ENCODE peak calls at places on chromosomes 5 and 9, in four cellular contexts. One of them, this sample, is unnamed. For H3K36me3 and H3K27me3, the result is how much of the 10 kb centered on the place peaks cover.

GRCh38 chr9:94971378-94972131 is 245.1 kb downstream of the AOPEP start:
- DNase-seq in left ventricle myocardium inferior: no peak
- DNase-seq in NT2/D1: no peak
- DNase-seq in endodermal cell: no peak
- DNase-seq in this sample: no peak

GRCh38 chr5:44932922-44933585 is 124.3 kb downstream of the MRPS30 start:
- DNase-seq in endodermal cell: no peak
- DNase-seq in left ventricle myocardium inferior: no peak
- DNase-seq in NT2/D1: no peak
- DNase-seq in this sample: no peak

GRCh38 chr9:137960496-137960895 is 82.9 kb downstream of the CACNA1B start:
- DNase-seq in left ventricle myocardium inferior: no peak
- DNase-seq in NT2/D1: no peak
- DNase-seq in endodermal cell: peak
- DNase-seq in this sample: peak

GRCh38 chr5:41637869-41638268 is 127.5 kb upstream of the PLCXD3 start:
- DNase-seq in endodermal cell: no peak
- DNase-seq in NT2/D1: no peak
- DNase-seq in left ventricle myocardium inferior: no peak
- DNase-seq in this sample: no peak

GRCh38 chr5:62707539-62707938 is 128.9 kb downstream of the LRRC70 start:
- DNase-seq in endodermal cell: no peak
- DNase-seq in NT2/D1: no peak
- DNase-seq in left ventricle myocardium inferior: no peak
- DNase-seq in this sample: no peak

GRCh38 chr5:87541033-87541432 is 128.3 kb upstream of the CCNH start:
- DNase-seq in left ventricle myocardium inferior: peak
- DNase-seq in endodermal cell: peak
- DNase-seq in NT2/D1: peak
- DNase-seq in this sample: peak

GRCh38 chr5:150149618-150150017 is 6.0 kb downstream of the PDGFRB start:
- DNase-seq in endodermal cell: no peak
- DNase-seq in left ventricle myocardium inferior: no peak
- DNase-seq in NT2/D1: no peak
- DNase-seq in this sample: no peak

GRCh38 chr9:96654450-96655197 is 493 bp downstream of the PRXL2C start:
- DNase-seq in endodermal cell: peak
- DNase-seq in NT2/D1: no peak
- DNase-seq in left ventricle myocardium inferior: peak
- DNase-seq in this sample: peak

GRCh38 chr9:117744856-117745389 is 40.7 kb downstream of the TLR4 start:
- DNase-seq in endodermal cell: no peak
- DNase-seq in left ventricle myocardium inferior: peak
- DNase-seq in NT2/D1: no peak
- DNase-seq in this sample: peak

GRCh38 chr5:150075806-150076205 is 10.5 kb downstream of the CSF1R start:
- DNase-seq in endodermal cell: peak
- DNase-seq in NT2/D1: no peak
- DNase-seq in left ventricle myocardium inferior: no peak
- DNase-seq in this sample: peak

GRCh38 chr5:93886917-93887361 is 145.5 kb upstream of the POU5F2 start:
- DNase-seq in NT2/D1: no peak
- DNase-seq in left ventricle myocardium inferior: no peak
- DNase-seq in endodermal cell: no peak
- DNase-seq in this sample: no peak

GRCh38 chr9:136249881-136250559 is 4.4 kb upstream of the QSOX2 start:
- DNase-seq in left ventricle myocardium inferior: no peak
- DNase-seq in NT2/D1: no peak
- DNase-seq in endodermal cell: no peak
- DNase-seq in this sample: no peak

GRCh38 chr5:108560581-108560980 is 178.7 kb upstream of the FBXL17 start:
- DNase-seq in left ventricle myocardium inferior: peak
- DNase-seq in NT2/D1: no peak
- DNase-seq in endodermal cell: no peak
- DNase-seq in this sample: no peak

GRCh38 chr5:79149432-79149831 is 37.8 kb downstream of the BHMT start:
- DNase-seq in endodermal cell: no peak
- DNase-seq in left ventricle myocardium inferior: no peak
- DNase-seq in NT2/D1: no peak
- DNase-seq in this sample: no peak

GRCh38 chr9:100058699-100059579 is 39.9 kb downstream of the ERP44 start:
- DNase-seq in endodermal cell: no peak
- DNase-seq in left ventricle myocardium inferior: no peak
- DNase-seq in NT2/D1: no peak
- DNase-seq in this sample: no peak

GRCh38 chr9:134768332-134769083 is 112.1 kb upstream of the FCN2 start:
- DNase-seq in NT2/D1: no peak
- DNase-seq in endodermal cell: no peak
- DNase-seq in left ventricle myocardium inferior: peak
- DNase-seq in this sample: no peak

GRCh38 chr5:141940695-141941271 is 17.1 kb downstream of the DELE1 start:
- DNase-seq in left ventricle myocardium inferior: no peak
- DNase-seq in endodermal cell: no peak
- DNase-seq in NT2/D1: no peak
- DNase-seq in this sample: peak

GRCh38 chr5:125486634-125487033 is 740.2 kb upstream of the ZNF608 start:
- DNase-seq in NT2/D1: no peak
- DNase-seq in endodermal cell: no peak
- DNase-seq in left ventricle myocardium inferior: no peak
- DNase-seq in this sample: no peak

GRCh38 chr5:56735845-56736641 is 79.3 kb upstream of the MAP3K1 start:
- DNase-seq in NT2/D1: no peak
- DNase-seq in left ventricle myocardium inferior: no peak
- DNase-seq in endodermal cell: no peak
- DNase-seq in this sample: no peak

GRCh38 chr9:137435980-137436760 is 5.0 kb downstream of the ENTPD8 start:
- DNase-seq in endodermal cell: no peak
- DNase-seq in NT2/D1: no peak
- DNase-seq in left ventricle myocardium inferior: peak
- DNase-seq in this sample: peak

GRCh38 chr5:78738693-78739300 is 90.2 kb upstream of the LHFPL2 start:
- DNase-seq in left ventricle myocardium inferior: no peak
- DNase-seq in endodermal cell: no peak
- DNase-seq in NT2/D1: no peak
- DNase-seq in this sample: no peak

GRCh38 chr5:147859962-147860640 is 18.4 kb upstream of the SCGB3A2 start:
- DNase-seq in left ventricle myocardium inferior: no peak
- DNase-seq in NT2/D1: no peak
- DNase-seq in endodermal cell: peak
- DNase-seq in this sample: no peak

GRCh38 chr9:83062653-83063527 is at the start of gene RASEF:
- DNase-seq in NT2/D1: peak
- DNase-seq in left ventricle myocardium inferior: no peak
- DNase-seq in endodermal cell: peak
- DNase-seq in this sample: peak

GRCh38 chr9:133116346-133117231 is 4.5 kb downstream of the RALGDS start:
- DNase-seq in endodermal cell: no peak
- DNase-seq in left ventricle myocardium inferior: peak
- DNase-seq in NT2/D1: no peak
- DNase-seq in this sample: no peak

GRCh38 chr5:126471875-126472537 is 48.8 kb downstream of the GRAMD2B start:
- DNase-seq in endodermal cell: no peak
- DNase-seq in NT2/D1: no peak
- DNase-seq in left ventricle myocardium inferior: no peak
- DNase-seq in this sample: no peak

GRCh38 chr5:83179966-83180365 is 102.6 kb downstream of the XRCC4 start:
- DNase-seq in endodermal cell: no peak
- DNase-seq in NT2/D1: no peak
- DNase-seq in left ventricle myocardium inferior: no peak
- DNase-seq in this sample: no peak
- H3K36me3 ChIP-seq in endodermal cell: under half
- H3K36me3 ChIP-seq in NT2/D1: under half
- H3K36me3 ChIP-seq in left ventricle myocardium inferior: under half
- H3K36me3 ChIP-seq in this sample: under half

GRCh38 chr5:132546108-132546507 is 2.8 kb upstream of the IL5 start:
- DNase-seq in left ventricle myocardium inferior: no peak
- DNase-seq in endodermal cell: no peak
- DNase-seq in NT2/D1: no peak
- DNase-seq in this sample: no peak
- H3K27me3 ChIP-seq in left ventricle myocardium inferior: under half
- H3K27me3 ChIP-seq in endodermal cell: under half
- H3K27me3 ChIP-seq in NT2/D1: under half
- H3K27me3 ChIP-seq in this sample: under half

DNA sequence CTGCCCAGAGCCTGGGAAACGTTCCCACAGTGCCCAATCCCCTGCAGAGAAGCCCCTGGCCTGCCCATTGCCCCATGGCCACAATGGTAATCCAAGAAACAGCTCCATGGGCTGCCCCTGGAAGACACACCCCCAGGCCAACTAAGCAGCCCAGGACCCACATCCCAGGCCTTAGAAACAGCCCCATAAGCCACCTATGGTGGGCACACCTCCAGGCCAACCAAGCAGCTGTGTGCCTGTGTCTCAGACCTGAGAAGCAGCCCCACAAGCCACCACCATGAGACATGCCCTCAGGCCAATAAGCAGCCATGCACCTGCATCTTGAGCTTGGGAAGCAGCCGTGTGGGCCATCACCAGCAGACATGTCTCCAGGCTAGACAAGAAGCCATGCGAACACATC is 52.9 kb upstream of the SSBP2 start:
- DNase-seq in NT2/D1: no peak
- DNase-seq in left ventricle myocardium inferior: no peak
- DNase-seq in endodermal cell: no peak
- DNase-seq in this sample: no peak
- H3K4me3 ChIP-seq in NT2/D1: no peak
- H3K4me3 ChIP-seq in left ventricle myocardium inferior: no peak
- H3K4me3 ChIP-seq in endodermal cell: no peak
- H3K4me3 ChIP-seq in this sample: no peak

DNA sequence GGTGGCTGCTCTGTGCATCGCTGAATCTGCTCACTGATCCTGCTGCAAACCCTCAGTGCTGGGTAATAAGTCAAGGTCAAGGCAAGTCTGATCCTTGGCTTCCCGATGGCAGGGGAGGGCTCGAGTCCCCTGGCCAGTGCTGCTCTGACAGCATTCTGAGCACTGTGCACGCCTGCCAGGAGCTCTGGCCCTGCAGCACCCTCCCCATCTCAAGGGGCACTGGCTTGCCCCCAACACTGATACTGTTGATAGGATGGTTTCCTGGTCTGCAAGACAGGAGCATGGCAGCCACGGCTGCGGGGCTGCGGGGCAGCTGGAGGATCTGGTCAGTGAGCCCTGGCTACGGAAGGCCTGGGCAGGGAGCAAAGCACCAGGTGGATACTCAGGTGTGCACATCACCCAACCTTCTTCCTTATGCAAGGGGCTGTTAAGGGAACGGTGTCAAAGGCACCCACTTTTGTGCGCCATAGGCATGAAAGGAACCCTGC is 71.8 kb downstream of the SECISBP2 start:
- DNase-seq in endodermal cell: no peak
- DNase-seq in left ventricle myocardium inferior: no peak
- DNase-seq in NT2/D1: no peak
- DNase-seq in this sample: no peak
- H3K36me3 ChIP-seq in endodermal cell: under half
- H3K36me3 ChIP-seq in left ventricle myocardium inferior: under half
- H3K36me3 ChIP-seq in NT2/D1: half or more
- H3K36me3 ChIP-seq in this sample: under half

GRCh38 chr9:129273136-129273895 is 95.3 kb upstream of the IER5L start:
- DNase-seq in endodermal cell: peak
- DNase-seq in NT2/D1: no peak
- DNase-seq in left ventricle myocardium inferior: no peak
- DNase-seq in this sample: peak
- H3K27me3 ChIP-seq in endodermal cell: under half
- H3K27me3 ChIP-seq in NT2/D1: under half
- H3K27me3 ChIP-seq in left ventricle myocardium inferior: under half
- H3K27me3 ChIP-seq in this sample: under half

DNA sequence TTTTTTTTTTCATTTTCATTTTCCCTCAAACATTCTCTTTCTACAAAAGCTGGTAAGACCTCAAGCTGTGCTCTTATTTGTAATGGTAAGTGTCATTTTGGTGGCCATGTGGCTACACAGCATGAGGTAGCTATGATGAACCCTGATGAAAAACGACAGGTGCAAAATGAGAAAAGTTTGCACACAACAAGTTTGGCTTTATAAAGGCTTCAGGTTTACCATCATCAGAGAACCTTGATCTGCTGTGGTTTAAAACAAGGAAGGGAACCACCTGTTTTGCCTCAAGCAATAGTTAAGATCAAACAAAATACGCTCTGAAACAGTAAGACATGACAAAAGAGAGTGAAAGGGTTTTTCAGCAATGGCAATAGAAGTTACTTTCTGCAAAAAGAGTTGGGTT is 1124.6 kb upstream of the ACO1 start:
- DNase-seq in NT2/D1: no peak
- DNase-seq in left ventricle myocardium inferior: no peak
- DNase-seq in endodermal cell: no peak
- DNase-seq in this sample: peak
- H3K4me3 ChIP-seq in NT2/D1: no peak
- H3K4me3 ChIP-seq in left ventricle myocardium inferior: no peak
- H3K4me3 ChIP-seq in endodermal cell: no peak
- H3K4me3 ChIP-seq in this sample: no peak

DNA sequence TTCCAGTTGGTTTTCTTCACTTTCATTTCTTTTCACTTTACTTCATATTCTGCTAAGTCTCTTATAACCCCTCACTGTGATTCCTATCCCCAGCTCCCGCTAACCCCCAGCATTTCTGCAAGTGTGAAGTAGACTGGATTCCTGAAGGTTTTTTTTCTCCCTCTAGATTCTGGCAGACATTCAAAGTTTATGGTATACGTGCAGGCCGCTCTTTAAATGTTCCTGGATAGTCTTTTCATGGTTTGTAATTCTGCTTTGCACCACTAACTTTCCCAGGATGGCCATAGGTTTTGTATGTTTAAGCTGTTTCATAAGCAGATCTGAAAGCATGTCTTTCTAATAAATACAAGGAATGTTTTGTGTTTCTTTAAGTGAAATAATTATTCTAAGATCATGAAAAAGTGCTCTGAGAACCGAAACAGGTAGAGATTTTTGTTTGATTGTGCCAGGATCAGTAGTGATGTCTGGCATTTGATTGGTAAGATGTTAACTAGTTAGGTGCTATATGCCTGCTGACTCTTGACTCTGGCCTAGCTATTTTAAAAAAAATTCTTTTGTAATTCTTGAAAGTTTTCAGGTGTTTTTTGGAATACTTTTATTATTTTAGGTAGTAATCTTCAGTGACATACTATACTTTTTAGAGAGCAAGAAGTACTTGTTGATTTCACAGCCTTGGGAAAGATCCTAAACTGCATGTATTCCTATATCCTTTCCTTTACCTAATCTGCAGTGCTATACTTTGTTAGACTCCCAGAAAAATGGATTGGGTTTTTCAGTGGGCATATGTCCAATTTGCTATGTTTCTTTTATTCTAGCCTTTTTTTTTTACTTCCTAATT is 29.7 kb downstream of the CNOT6 start:
- DNase-seq in NT2/D1: no peak
- DNase-seq in endodermal cell: no peak
- DNase-seq in left ventricle myocardium inferior: no peak
- DNase-seq in this sample: no peak
- H3K36me3 ChIP-seq in NT2/D1: under half
- H3K36me3 ChIP-seq in endodermal cell: under half
- H3K36me3 ChIP-seq in left ventricle myocardium inferior: under half
- H3K36me3 ChIP-seq in this sample: under half

DNA sequence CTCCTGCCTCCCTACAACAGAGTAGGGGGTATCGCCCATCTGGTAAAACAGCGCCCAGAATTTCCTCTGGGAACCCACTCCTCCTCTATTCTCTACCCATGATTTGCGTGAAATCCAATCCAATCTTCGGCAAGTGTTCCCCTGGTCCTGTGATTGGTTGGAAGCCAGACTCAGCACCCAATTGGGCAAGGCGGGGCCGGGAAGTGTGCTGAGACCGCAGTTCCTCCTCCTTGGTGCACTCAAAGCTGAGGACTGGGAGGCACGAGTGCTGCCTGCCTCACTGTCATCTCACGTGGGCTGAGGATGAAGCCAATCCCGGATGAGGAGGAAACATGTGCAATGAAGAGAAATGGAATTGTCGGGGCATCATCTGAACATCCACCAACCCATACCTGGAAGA is 21.0 kb downstream of the CPLX2 start:
- DNase-seq in NT2/D1: no peak
- DNase-seq in endodermal cell: peak
- DNase-seq in left ventricle myocardium inferior: no peak
- DNase-seq in this sample: peak
- H3K27me3 ChIP-seq in NT2/D1: under half
- H3K27me3 ChIP-seq in endodermal cell: under half
- H3K27me3 ChIP-seq in left ventricle myocardium inferior: under half
- H3K27me3 ChIP-seq in this sample: under half

This sample was measured in H7.